ENCODE peak calls at places on chromosome 2, in seven cellular contexts. Y is A549, T is K562, L is IMR-90, J is HCT116, U is HepG2, R is H1. E is an unnamed sample.

GRCh38 chr2:96117701-96118588 is 1.6 kb upstream of the ADRA2B start:
- DNase-seq in Y (peak), L (no peak), J (no peak), R (no peak), T (peak), U (no peak), E (no peak)

GRCh38 chr2:163580757-163581156 is 155.1 kb downstream of the FIGN start:
- DNase-seq in R (no peak), Y (no peak), J (no peak), T (no peak), U (no peak), L (no peak), E (no peak)

GRCh38 chr2:240410004-240410403 is 25.5 kb upstream of the GPC1 start:
- DNase-seq in U (no peak), L (no peak), T (no peak), R (no peak), Y (no peak), J (no peak), E (no peak)

GRCh38 chr2:11212645-11213044 is 57.4 kb downstream of the SLC66A3 start:
- DNase-seq in R (no peak), J (no peak), L (no peak), U (no peak), Y (no peak), T (no peak), E (no peak)

GRCh38 chr2:198587726-198588125 is 783.3 kb downstream of the PLCL1 start:
- DNase-seq in Y (no peak), L (no peak), J (no peak), T (no peak), R (no peak), U (no peak), E (no peak)

GRCh38 chr2:29747786-29748470 is 173.5 kb downstream of the ALK start:
- DNase-seq in R (no peak), T (peak), J (peak), Y (peak), L (peak), U (peak), E (no peak)

GRCh38 chr2:240401781-240402551 is 33.5 kb upstream of the GPC1 start:
- DNase-seq in R (peak), T (no peak), U (no peak), L (no peak), J (no peak), Y (no peak), E (no peak)

GRCh38 chr2:128276878-128277675 is 41.6 kb downstream of the HS6ST1 start:
- DNase-seq in R (no peak), J (no peak), T (no peak), U (no peak), Y (no peak), L (no peak), E (no peak)

GRCh38 chr2:101558740-101559508 is 84.0 kb upstream of the RFX8 start:
- DNase-seq in U (peak), L (peak), Y (no peak), J (no peak), T (no peak), R (no peak), E (no peak)

GRCh38 chr2:190277234-190278112 is 42.2 kb downstream of the HIBCH start:
- DNase-seq in L (peak), R (no peak), J (peak), U (peak), Y (no peak), T (peak), E (no peak)

GRCh38 chr2:182241936-182242335 is 184.9 kb downstream of the PDE1A start:
- DNase-seq in Y (no peak), R (no peak), J (no peak), T (no peak), U (no peak), L (peak), E (no peak)

GRCh38 chr2:3172265-3172935 is 205.2 kb downstream of the EIPR1 start:
- DNase-seq in Y (no peak), T (no peak), R (no peak), U (no peak), L (no peak), J (no peak), E (no peak)

GRCh38 chr2:237434916-237435315 is 21.0 kb upstream of the COL6A3 start:
- DNase-seq in J (no peak), L (peak), Y (no peak), T (peak), R (no peak), U (no peak), E (no peak)

GRCh38 chr2:10759151-10759714 is 37.8 kb downstream of the ATP6V1C2 start:
- DNase-seq in Y (no peak), T (no peak), U (no peak), L (no peak), J (no peak), R (no peak), E (no peak)

GRCh38 chr2:232626584-232626983 is 6.8 kb upstream of the EFHD1 start:
- DNase-seq in J (no peak), L (no peak), R (no peak), U (no peak), Y (no peak), T (no peak), E (no peak)

GRCh38 chr2:60260646-60261296 is 292.7 kb downstream of the BCL11A start:
- DNase-seq in R (no peak), J (peak), L (no peak), Y (no peak), T (peak), U (no peak), E (no peak)

GRCh38 chr2:215784371-215784783 is 229.0 kb downstream of the MREG start:
- DNase-seq in Y (no peak), R (no peak), T (no peak), U (no peak), J (no peak), L (peak), E (no peak)
- TF ChIP-seq CEBPB in Y (no peak), R (no peak), T (no peak), U (no peak), J (no peak), L (no peak), E (no peak)

GRCh38 chr2:148244593-148245292 is 223.9 kb downstream of the MBD5 start:
- DNase-seq in J (no peak), T (no peak), L (peak), Y (no peak), U (peak), R (no peak), E (no peak)
- TF ChIP-seq CEBPB in J (no peak), T (no peak), L (no peak), Y (no peak), U (no peak), R (no peak), E (no peak)

GRCh38 chr2:14631676-14632075 is 841 bp upstream of the LRATD1 start:
- DNase-seq in L (no peak), J (no peak), R (no peak), T (no peak), U (no peak), Y (no peak), E (no peak)

GRCh38 chr2:14621874-14622273 is 10.6 kb upstream of the LRATD1 start:
- DNase-seq in T (no peak), Y (no peak), J (no peak), U (no peak), R (no peak), L (no peak), E (no peak)

GRCh38 chr2:14623241-14623640 is 9.3 kb upstream of the LRATD1 start:
- DNase-seq in U (no peak), R (no peak), Y (no peak), L (no peak), J (no peak), T (no peak), E (no peak)

GRCh38 chr2:14628906-14629305 is 3.6 kb upstream of the LRATD1 start:
- DNase-seq in T (no peak), J (no peak), L (no peak), R (no peak), U (no peak), Y (no peak), E (no peak)

DNA sequence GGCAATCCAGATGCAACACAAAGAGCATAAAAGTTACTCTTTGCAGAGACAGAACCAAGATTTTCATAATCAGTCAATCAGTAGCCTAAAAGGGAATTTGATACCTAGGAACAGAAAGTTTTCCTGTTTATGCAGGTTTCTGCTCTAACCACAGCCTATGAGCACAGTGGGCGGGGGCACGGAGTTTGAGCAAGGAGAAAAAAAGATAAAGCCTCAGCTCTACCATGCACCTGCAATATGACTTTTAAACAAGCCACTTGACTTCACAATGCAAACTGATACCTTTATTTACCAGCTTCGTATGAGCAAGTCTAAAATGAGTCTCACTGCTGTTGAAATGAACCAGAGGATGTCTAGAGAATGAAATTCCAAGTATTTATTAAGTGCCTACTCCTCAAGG is 5.6 kb upstream of the LRATD1 start:
- DNase-seq in T (no peak), R (no peak), J (no peak), U (no peak), Y (no peak), L (no peak), E (no peak)
- TF ChIP-seq CEBPB in T (no peak), R (no peak), J (no peak), U (no peak), Y (no peak), L (no peak), E (no peak)

DNA sequence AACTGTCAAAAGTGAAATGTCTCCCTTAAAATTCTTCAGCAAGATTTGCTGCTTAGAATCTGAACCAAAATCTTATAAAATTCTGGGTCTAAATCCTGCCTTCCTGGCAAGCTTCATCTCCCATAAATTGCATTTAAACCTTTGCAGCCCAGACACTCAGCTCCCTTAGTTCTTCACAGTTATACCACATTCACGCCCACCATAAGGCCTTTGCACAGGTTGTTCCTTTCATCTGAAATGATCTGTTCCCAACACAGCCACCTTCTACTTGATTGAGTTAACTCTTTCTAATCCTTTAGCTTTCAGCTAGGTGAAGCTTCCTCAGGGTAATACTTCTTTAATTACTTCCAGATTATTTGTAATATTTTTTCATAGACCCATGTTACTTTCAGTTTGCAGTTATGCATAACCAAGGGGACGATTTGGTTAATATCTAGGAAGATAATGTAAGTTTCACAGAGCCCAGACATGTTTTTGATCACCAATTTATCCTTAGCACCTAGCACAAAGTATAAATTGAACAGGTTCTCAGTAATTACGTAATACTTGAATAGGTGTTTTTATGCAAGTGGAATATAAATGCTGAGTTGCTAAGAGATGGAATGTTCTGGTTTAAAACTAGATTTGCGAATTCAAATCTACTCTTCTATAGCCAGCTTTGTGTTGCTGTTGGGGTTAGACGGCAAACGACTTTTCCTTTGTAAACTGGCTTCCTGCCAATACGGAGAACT is 779.7 kb upstream of the PKDCC start:
- DNase-seq in U (no peak), T (no peak), R (no peak), L (no peak), J (no peak), Y (no peak), E (no peak)
- TF ChIP-seq CEBPB in U (peak), T (no peak), R (no peak), L (peak), J (no peak), Y (no peak), E (no peak)

GRCh38 chr2:217162533-217162932 is 302.7 kb upstream of the TNP1 start:
- DNase-seq in T (peak), R (no peak), Y (no peak), J (peak), U (peak), L (peak), E (no peak)
- TF ChIP-seq CEBPB in T (no peak), R (no peak), Y (no peak), J (no peak), U (no peak), L (no peak), E (no peak)

DNA sequence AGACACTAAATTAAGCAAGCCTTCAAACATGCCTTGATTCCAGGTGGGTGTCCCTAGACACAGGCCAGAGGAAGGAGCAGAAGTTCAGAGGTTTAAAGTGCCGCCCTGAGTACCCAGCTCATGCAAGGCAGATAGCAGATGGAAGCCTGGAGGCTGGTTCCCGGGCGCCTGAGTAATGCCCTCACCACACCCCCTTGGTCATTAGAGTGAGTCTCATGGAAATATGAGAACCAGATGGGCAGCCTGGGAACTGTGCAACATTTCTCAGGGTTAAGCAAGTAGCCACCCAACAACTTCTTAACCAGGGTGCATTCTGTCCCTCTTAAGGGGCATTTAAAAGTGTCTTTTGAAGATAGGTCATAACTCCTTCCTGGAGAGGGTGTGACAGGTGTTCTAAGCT is 44.1 kb downstream of the TGFA start:
- DNase-seq in U (no peak), J (no peak), R (no peak), L (no peak), Y (no peak), T (no peak), E (no peak)
- TF ChIP-seq CEBPB in U (no peak), J (no peak), R (no peak), L (no peak), Y (no peak), T (no peak), E (no peak)

E was measured in GM12878.